ENCODE peak calls at places on chromosome 2, in nine cellular contexts. J is left ventricle myocardium inferior; G is astrocyte of the spinal cord; S is mammary epithelial cell; H is occipital lobe; Q is fibroblast of villous mesenchyme; Z is GM20000; E is activated naive CD8-positive, alpha-beta T cell treated with anti-CD3 and anti-CD28 coated beads for 36 hours; X is WTC11. L is an unnamed sample.

GRCh38 chr2:85771486-85771885 is 17.7 kb downstream of the ATOH8 start:
- DNase-seq in G (no peak), Q (no peak), J (no peak), X (no peak), H (no peak), Z (no peak), S (no peak), E (no peak), L (no peak)

GRCh38 chr2:239806758-239807434 is 218.2 kb downstream of the NDUFA10 start:
- DNase-seq in S (no peak), X (no peak), J (no peak), Z (no peak), G (no peak), E (no peak), H (no peak), Q (no peak), L (no peak)

GRCh38 chr2:222242532-222242931 is 56.3 kb downstream of the PAX3 start:
- DNase-seq in S (no peak), Z (peak), X (no peak), H (no peak), J (no peak), G (no peak), E (no peak), Q (no peak), L (no peak)

GRCh38 chr2:38516122-38516521 is 86.6 kb downstream of the HNRNPLL start:
- DNase-seq in S (no peak), Q (no peak), E (no peak), G (no peak), J (no peak), X (no peak), H (no peak), Z (no peak), L (no peak)

GRCh38 chr2:98027535-98027934 is 31.8 kb upstream of the TMEM131 start:
- DNase-seq in J (no peak), Q (no peak), H (no peak), G (no peak), Z (peak), E (no peak), S (no peak), X (no peak), L (no peak)

GRCh38 chr2:182636694-182637093 is 79.4 kb upstream of the DNAJC10 start:
- DNase-seq in G (no peak), H (no peak), S (no peak), E (no peak), J (no peak), X (peak), Z (no peak), Q (no peak), L (no peak)

GRCh38 chr2:234564719-234565118 is 67.8 kb upstream of the ARL4C start:
- DNase-seq in S (no peak), X (no peak), H (no peak), Q (peak), J (no peak), G (peak), E (no peak), Z (no peak), L (no peak)

GRCh38 chr2:20141056-20141762 is 83.7 kb downstream of the SDC1 start:
- DNase-seq in X (no peak), G (peak), Z (no peak), S (peak), Q (peak), H (no peak), J (peak), E (no peak), L (no peak)

GRCh38 chr2:238561230-238561629 is 134.5 kb downstream of the ASB1 start:
- DNase-seq in H (no peak), G (no peak), X (no peak), S (peak), J (no peak), E (no peak), Z (no peak), Q (no peak), L (no peak)

L was measured in posterior cingulate gyrus.